ENCODE peak calls at places on chromosomes 1 and 21, in seven cellular contexts. X is retina, C is ACHN, W is germinal center, K is naive B cell, Q is progenitor cell of endocrine pancreas, E is cardiac muscle cell. U is an unnamed sample.

GRCh38 chr1:95614197-95614596 is 380.2 kb downstream of the RWDD3 start:
- DNase-seq in W (no peak), X (no peak), E (no peak), Q (no peak), C (no peak), K (no peak), U (no peak)

GRCh38 chr1:111015222-111015621 is 51.5 kb upstream of the LRIF1 start:
- DNase-seq in X (no peak), W (no peak), Q (no peak), E (no peak), K (no peak), C (no peak), U (no peak)

GRCh38 chr1:34907487-34908090 is 21.9 kb downstream of the DLGAP3 start:
- DNase-seq in K (no peak), Q (no peak), C (no peak), E (no peak), X (no peak), W (no peak), U (no peak)

GRCh38 chr1:65470766-65471165 is 50.3 kb downstream of the LEPR start:
- DNase-seq in E (peak; percentile 38), K (no peak), C (no peak), W (no peak), X (no peak), Q (no peak), U (peak; percentile 7)

GRCh38 chr1:200038645-200038986 is 11.1 kb downstream of the NR5A2 start:
- DNase-seq in Q (peak; percentile 44), X (peak; percentile 65), E (no peak), K (no peak), C (no peak), W (no peak), U (no peak)

GRCh38 chr21:43916691-43917514 is 51.9 kb downstream of the AGPAT3 start:
- DNase-seq in C (no peak), W (peak; percentile 74), K (peak; percentile 44), E (peak; percentile 13), X (no peak), Q (no peak), U (no peak)

GRCh38 chr21:43648171-43648570 is 11.1 kb downstream of the HSF2BP start:
- DNase-seq in X (no peak), Q (no peak), C (no peak), E (no peak), W (no peak), K (no peak), U (no peak)

GRCh38 chr1:167654975-167655575 is 25.0 kb downstream of the RCSD1 start:
- DNase-seq in C (no peak), K (no peak), E (peak; percentile 32), W (no peak), Q (no peak), X (no peak), U (no peak)

GRCh38 chr21:44572959-44573583 is 458 bp upstream of the KRTAP10-4 start:
- DNase-seq in K (no peak), X (no peak), W (no peak), Q (no peak), E (no peak), C (no peak), U (no peak)

GRCh38 chr1:63169057-63169456 is 153.3 kb upstream of the FOXD3 start:
- DNase-seq in K (no peak), C (no peak), E (no peak), W (no peak), X (no peak), Q (no peak), U (no peak)

GRCh38 chr1:94734963-94735899 is 84.9 kb upstream of the SLC44A3 start:
- DNase-seq in Q (no peak), K (no peak), C (no peak), E (peak; percentile 98), W (no peak), X (no peak), U (peak; percentile 97)

GRCh38 chr1:160844447-160845232 is 18.0 kb downstream of the CD244 start:
- DNase-seq in Q (no peak), K (no peak), C (no peak), W (no peak), E (no peak), X (no peak), U (no peak)

GRCh38 chr1:117674521-117675400 is 68.9 kb downstream of the TENT5C start:
- DNase-seq in C (no peak), E (peak; percentile 76), X (no peak), Q (no peak), K (peak; percentile 65), W (peak; percentile 72), U (peak; percentile 38)

GRCh38 chr1:151568626-151569088 is 28.5 kb downstream of the TUFT1 start:
- DNase-seq in C (no peak), E (no peak), X (no peak), Q (no peak), K (no peak), W (no peak), U (no peak)

GRCh38 chr1:86948212-86948611 is 33.8 kb downstream of the HS2ST1 start:
- DNase-seq in E (peak; percentile 38), X (no peak), Q (no peak), W (no peak), C (no peak), K (no peak), U (no peak)